ENCODE peak calls at places on chromosome 11, in seven cellular contexts. N is astrocyte, Z is PC-3, U is K562, A is IMR-90, Q is endothelial cell of umbilical vein, D is H9. I is an unnamed sample.
A peak's percentile ranks its signal among the peaks of the same experiment; 100 is the strongest.

GRCh38 chr11:14258177-14258935 is 100.6 kb downstream of the RRAS2 start:
- DNase-seq in N (peak; percentile 29), Z (peak; percentile 76), U (no peak), A (peak; percentile 75), Q (peak; percentile 25), D (no peak), I (peak; percentile 62)

GRCh38 chr11:11512502-11512901 is 109.3 kb downstream of the GALNT18 start:
- DNase-seq in N (no peak), Z (no peak), U (no peak), A (no peak), Q (no peak), D (no peak), I (no peak)

GRCh38 chr11:93969925-93970922 is 50.9 kb upstream of the HEPHL1 start:
- DNase-seq in N (no peak), Z (no peak), U (no peak), A (no peak), Q (no peak), D (no peak), I (no peak)

GRCh38 chr11:10273738-10274137 is 20.3 kb downstream of the SBF2 start:
- DNase-seq in N (no peak), Z (no peak), U (no peak), A (no peak), Q (no peak), D (no peak), I (no peak)

GRCh38 chr11:10490032-10490397 is 35.0 kb downstream of the AMPD3 start:
- DNase-seq in N (no peak), Z (no peak), U (peak; percentile 11), A (no peak), Q (no peak), D (peak; percentile 10), I (no peak)

GRCh38 chr11:8332196-8332595 is 68.5 kb upstream of the LMO1 start:
- DNase-seq in N (no peak), Z (no peak), U (no peak), A (no peak), Q (no peak), D (no peak), I (no peak)

GRCh38 chr11:79403839-79404238 is 37.0 kb downstream of the TENM4 start:
- DNase-seq in N (no peak), Z (no peak), U (no peak), A (no peak), Q (no peak), D (no peak), I (no peak)

GRCh38 chr11:34499719-34500505 is 13.7 kb downstream of the ELF5 start:
- DNase-seq in N (no peak), Z (no peak), U (no peak), A (no peak), Q (no peak), D (no peak), I (no peak)

GRCh38 chr11:1756024-1756561 is 5.7 kb upstream of the IFITM10 start:
- DNase-seq in N (no peak), Z (no peak), U (no peak), A (no peak), Q (no peak), D (no peak), I (no peak)

GRCh38 chr11:115391162-115391561 is 113.1 kb downstream of the CADM1 start:
- DNase-seq in N (no peak), Z (no peak), U (no peak), A (no peak), Q (no peak), D (no peak), I (no peak)

GRCh38 chr11:10351768-10352641 is 47.1 kb downstream of the ADM start:
- DNase-seq in N (peak; percentile 77), Z (peak; percentile 72), U (no peak), A (peak; percentile 95), Q (peak; percentile 79), D (peak; percentile 97), I (peak; percentile 93)

GRCh38 chr11:565921-566509 is 5.2 kb downstream of the RASSF7 start:
- DNase-seq in N (no peak), Z (no peak), U (no peak), A (no peak), Q (no peak), D (peak; percentile 58), I (no peak)
- H4K20me1 ChIP-seq in N (no peaks in the 10 kb centered on the region), Z (peaks cover 5% of the 10 kb centered on the region), U (peaks cover 5% of the 10 kb centered on the region), A (peaks cover 29% of the 10 kb centered on the region), Q (no peaks in the 10 kb centered on the region), D (no peaks in the 10 kb centered on the region), I (no peaks in the 10 kb centered on the region)

GRCh38 chr11:37092487-37092886 is 494.5 kb upstream of the RAG2 start:
- DNase-seq in N (no peak), Z (no peak), U (no peak), A (no peak), Q (no peak), D (no peak), I (no peak)

GRCh38 chr11:37087650-37088572 is 489.9 kb upstream of the RAG2 start:
- DNase-seq in N (no peak), Z (peak; percentile 16), U (no peak), A (no peak), Q (no peak), D (no peak), I (no peak)

GRCh38 chr11:37089439-37089838 is 491.4 kb upstream of the RAG2 start:
- DNase-seq in N (no peak), Z (no peak), U (no peak), A (no peak), Q (no peak), D (no peak), I (no peak)

GRCh38 chr11:37088573-37088910 is 490.5 kb upstream of the RAG2 start:
- DNase-seq in N (no peak), Z (peak; percentile 12), U (no peak), A (no peak), Q (no peak), D (no peak), I (no peak)
- H4K20me1 ChIP-seq in N (no peaks in the 10 kb centered on the region), Z (no peaks in the 10 kb centered on the region), U (no peaks in the 10 kb centered on the region), A (no peaks in the 10 kb centered on the region), Q (no peaks in the 10 kb centered on the region), D (no peaks in the 10 kb centered on the region), I (no peaks in the 10 kb centered on the region)

GRCh38 chr11:127412722-127413121 is 412.2 kb upstream of the KIRREL3 start:
- DNase-seq in N (no peak), Z (no peak), U (no peak), A (no peak), Q (no peak), D (no peak), I (no peak)
- H4K20me1 ChIP-seq in N (no peaks in the 10 kb centered on the region), Z (no peaks in the 10 kb centered on the region), U (no peaks in the 10 kb centered on the region), A (no peaks in the 10 kb centered on the region), Q (no peaks in the 10 kb centered on the region), D (no peaks in the 10 kb centered on the region), I (no peaks in the 10 kb centered on the region)

GRCh38 chr11:77446911-77447629 is 26.8 kb downstream of the PAK1 start:
- DNase-seq in N (peak; percentile 8), Z (peak; percentile 12), U (no peak), A (no peak), Q (no peak), D (no peak), I (no peak)
- H4K20me1 ChIP-seq in N (no peaks in the 10 kb centered on the region), Z (no peaks in the 10 kb centered on the region), U (no peaks in the 10 kb centered on the region), A (no peaks in the 10 kb centered on the region), Q (no peaks in the 10 kb centered on the region), D (no peaks in the 10 kb centered on the region), I (no peaks in the 10 kb centered on the region)

DNA sequence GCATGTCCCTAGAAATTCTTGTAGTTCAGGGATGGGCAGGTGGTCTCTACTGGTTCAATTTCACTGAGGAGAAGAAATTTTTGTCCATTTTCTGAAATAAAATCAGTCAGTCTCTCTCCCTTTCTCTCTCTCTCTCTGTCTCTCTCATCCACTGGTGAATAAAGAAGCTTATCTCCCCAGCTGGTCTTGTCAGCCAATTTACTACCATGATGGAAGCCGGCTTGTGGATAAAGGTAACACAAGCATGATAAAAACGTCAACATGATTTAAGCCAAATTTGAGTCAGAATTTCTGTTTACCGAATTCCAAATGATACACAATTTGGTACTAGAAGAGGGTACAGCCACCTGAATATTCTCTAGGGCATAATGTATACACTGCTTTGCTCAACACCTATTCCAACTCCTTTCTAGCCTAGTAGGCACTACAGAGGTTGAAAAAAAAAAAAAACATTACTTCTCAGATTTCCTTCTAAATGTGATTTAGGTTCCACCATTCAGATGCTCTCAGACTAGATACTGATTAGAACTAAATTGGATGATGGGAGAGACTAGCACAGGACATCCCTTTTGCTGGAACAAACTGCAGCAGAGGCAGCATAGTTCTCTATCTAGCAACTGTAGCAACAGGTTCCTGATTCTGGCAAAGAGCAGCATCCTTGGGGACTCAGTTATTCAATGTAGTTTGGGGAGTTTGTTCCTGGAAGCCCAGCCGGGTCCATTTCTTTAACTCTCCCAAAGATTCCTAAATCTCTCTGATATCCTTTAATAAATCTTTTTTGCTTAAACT is 18.8 kb downstream of the PAK1 start:
- DNase-seq in N (no peak), Z (no peak), U (no peak), A (no peak), Q (no peak), D (no peak), I (no peak)
- H4K20me1 ChIP-seq in N (no peaks in the 10 kb centered on the region), Z (no peaks in the 10 kb centered on the region), U (no peaks in the 10 kb centered on the region), A (no peaks in the 10 kb centered on the region), Q (no peaks in the 10 kb centered on the region), D (no peaks in the 10 kb centered on the region), I (no peaks in the 10 kb centered on the region)

DNA sequence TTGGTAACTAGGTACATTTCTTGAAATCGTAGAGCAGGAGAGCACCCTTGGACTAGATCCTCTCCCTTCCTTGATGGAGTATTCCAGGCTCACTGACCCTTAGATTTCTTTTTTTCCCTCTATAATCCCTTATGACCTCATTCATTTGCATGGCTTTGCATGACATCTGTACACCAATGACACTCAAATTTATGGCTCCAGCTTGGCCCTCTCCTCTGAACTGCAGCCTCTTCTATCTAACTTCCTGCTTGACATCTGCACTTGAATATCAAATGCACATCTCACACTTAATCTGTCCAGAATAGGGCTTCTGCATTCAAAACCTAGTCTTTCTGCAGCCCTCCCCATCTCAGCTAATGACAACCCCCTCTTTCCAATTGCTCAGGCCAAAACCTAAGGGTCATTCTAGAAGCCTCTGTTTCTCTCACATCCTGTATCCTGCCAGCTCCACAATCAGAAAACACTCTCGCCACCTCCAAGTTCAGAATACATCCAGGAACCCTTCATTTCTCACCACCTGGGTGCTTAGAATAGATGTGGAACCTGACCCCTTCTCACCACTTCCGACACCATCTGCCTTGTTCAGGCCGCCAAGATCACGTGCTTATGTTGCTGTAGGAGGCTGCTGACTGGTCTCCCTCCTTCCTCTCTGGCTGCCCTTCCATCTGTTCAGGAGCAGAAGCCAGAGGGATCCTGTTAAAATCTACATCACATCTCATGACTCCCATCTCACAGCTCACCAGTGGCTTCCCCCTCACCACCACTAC is 138.9 kb upstream of the MTNR1B start:
- DNase-seq in N (no peak), Z (no peak), U (no peak), A (no peak), Q (no peak), D (no peak), I (no peak)
- H4K20me1 ChIP-seq in N (no peaks in the 10 kb centered on the region), Z (no peaks in the 10 kb centered on the region), U (no peaks in the 10 kb centered on the region), A (no peaks in the 10 kb centered on the region), Q (no peaks in the 10 kb centered on the region), D (no peaks in the 10 kb centered on the region), I (no peaks in the 10 kb centered on the region)

I was measured in GM23248.